ENCODE peak calls at places on chromosomes 6 and 20, in eight cellular contexts. K is AG04450, S is OCI-LY7, D is WERI-Rb-1, W is coronary artery, F is mucosa of descending colon, L is brain microvascular endothelial cell, T is ovary. C is an unnamed sample.

GRCh38 chr20:63889241-63890200 is 5.4 kb upstream of the DNAJC5 start:
- DNase-seq in L (no peak), W (no peak), T (no peak), D (no peak), F (no peak), K (no peak), S (no peak), C (peak; percentile 30)

GRCh38 chr20:24658920-24659660 is 189.7 kb downstream of the SYNDIG1 start:
- DNase-seq in T (no peak), F (no peak), S (no peak), W (no peak), K (no peak), D (no peak), L (no peak), C (no peak)

GRCh38 chr20:51456511-51457280 is 85.8 kb downstream of the NFATC2 start:
- DNase-seq in S (no peak), D (no peak), K (peak; percentile 94), T (peak; percentile 97), F (peak; percentile 92), L (peak; percentile 94), W (peak; percentile 97), C (peak; percentile 97)

GRCh38 chr6:108119212-108120141 is 44.9 kb upstream of the OSTM1 start:
- DNase-seq in S (no peak), T (no peak), L (no peak), F (no peak), D (no peak), W (no peak), K (no peak), C (no peak)

GRCh38 chr6:87183687-87184086 is 28.3 kb downstream of the ZNF292 start:
- DNase-seq in F (no peak), W (no peak), T (no peak), K (no peak), D (no peak), L (peak; percentile 66), S (no peak), C (peak; percentile 74)

GRCh38 chr6:31016659-31017299 is 6.5 kb downstream of the MUC22 start:
- DNase-seq in F (no peak), K (no peak), W (no peak), D (no peak), S (no peak), L (no peak), T (no peak), C (no peak)

GRCh38 chr20:60750909-60751308 is 501.2 kb upstream of the CDH4 start:
- DNase-seq in W (no peak), D (no peak), T (no peak), L (no peak), F (no peak), K (no peak), S (no peak), C (no peak)

GRCh38 chr6:130424704-130425103 is 58.9 kb downstream of the TMEM200A start:
- DNase-seq in F (no peak), T (no peak), D (no peak), S (no peak), L (no peak), W (no peak), K (no peak), C (no peak)

GRCh38 chr6:6633898-6634734 is 45.6 kb downstream of the LY86 start:
- DNase-seq in L (no peak), F (no peak), W (no peak), T (no peak), K (no peak), D (no peak), S (no peak), C (no peak)

GRCh38 chr20:48295445-48295903 is 510.2 kb upstream of the SULF2 start:
- DNase-seq in F (no peak), S (no peak), L (peak; percentile 88), K (peak; percentile 79), D (no peak), W (no peak), T (no peak), C (peak; percentile 97)

GRCh38 chr20:112396-112795 is 24.9 kb downstream of the DEFB125 start:
- DNase-seq in F (no peak), W (no peak), K (no peak), T (no peak), D (no peak), L (no peak), S (no peak), C (no peak)

GRCh38 chr20:59571591-59572314 is 32.6 kb upstream of the PHACTR3 start:
- DNase-seq in K (peak; percentile 23), W (no peak), F (peak; percentile 71), D (peak; percentile 54), S (peak; percentile 56), T (peak; percentile 72), L (peak; percentile 25), C (peak; percentile 68)

GRCh38 chr6:27414996-27415395 is 26.4 kb downstream of the ZNF391 start:
- DNase-seq in T (no peak), F (no peak), L (no peak), D (no peak), K (no peak), S (no peak), W (no peak), C (no peak)

GRCh38 chr6:161481786-161482516 is 208.1 kb upstream of the AGPAT4 start:
- DNase-seq in S (no peak), T (no peak), L (peak; percentile 11), W (no peak), F (no peak), D (no peak), K (no peak), C (peak; percentile 16)

GRCh38 chr20:59741073-59741472 is 136.7 kb downstream of the PHACTR3 start:
- DNase-seq in F (no peak), L (no peak), S (no peak), D (no peak), W (no peak), K (no peak), T (no peak), C (no peak)

GRCh38 chr6:10837009-10837691 is 1.2 kb downstream of the MAK start:
- DNase-seq in F (peak; percentile 24), K (no peak), W (no peak), L (peak; percentile 1), T (no peak), D (peak; percentile 78), S (no peak), C (peak; percentile 23)

GRCh38 chr6:55963301-55963700 is 87.9 kb upstream of the BMP5 start:
- DNase-seq in D (peak; percentile 28), K (no peak), L (peak; percentile 12), S (no peak), W (no peak), F (no peak), T (no peak), C (peak; percentile 30)

GRCh38 chr20:38725959-38726848 is 1.9 kb downstream of the SLC32A1 start:
- DNase-seq in D (peak; percentile 85), K (no peak), S (no peak), T (no peak), F (peak; percentile 34), W (no peak), L (no peak), C (no peak)

GRCh38 chr20:38727602-38728236 is 3.4 kb downstream of the SLC32A1 start:
- DNase-seq in K (no peak), L (no peak), D (no peak), S (no peak), T (no peak), F (no peak), W (no peak), C (no peak)

GRCh38 chr20:38728237-38728761 is 4.0 kb downstream of the SLC32A1 start:
- DNase-seq in F (no peak), L (no peak), K (no peak), S (no peak), T (no peak), W (no peak), D (no peak), C (no peak)

GRCh38 chr20:38725458-38725958 is 1.2 kb downstream of the SLC32A1 start:
- DNase-seq in F (no peak), S (no peak), L (no peak), T (no peak), K (no peak), D (no peak), W (no peak), C (no peak)

DNA sequence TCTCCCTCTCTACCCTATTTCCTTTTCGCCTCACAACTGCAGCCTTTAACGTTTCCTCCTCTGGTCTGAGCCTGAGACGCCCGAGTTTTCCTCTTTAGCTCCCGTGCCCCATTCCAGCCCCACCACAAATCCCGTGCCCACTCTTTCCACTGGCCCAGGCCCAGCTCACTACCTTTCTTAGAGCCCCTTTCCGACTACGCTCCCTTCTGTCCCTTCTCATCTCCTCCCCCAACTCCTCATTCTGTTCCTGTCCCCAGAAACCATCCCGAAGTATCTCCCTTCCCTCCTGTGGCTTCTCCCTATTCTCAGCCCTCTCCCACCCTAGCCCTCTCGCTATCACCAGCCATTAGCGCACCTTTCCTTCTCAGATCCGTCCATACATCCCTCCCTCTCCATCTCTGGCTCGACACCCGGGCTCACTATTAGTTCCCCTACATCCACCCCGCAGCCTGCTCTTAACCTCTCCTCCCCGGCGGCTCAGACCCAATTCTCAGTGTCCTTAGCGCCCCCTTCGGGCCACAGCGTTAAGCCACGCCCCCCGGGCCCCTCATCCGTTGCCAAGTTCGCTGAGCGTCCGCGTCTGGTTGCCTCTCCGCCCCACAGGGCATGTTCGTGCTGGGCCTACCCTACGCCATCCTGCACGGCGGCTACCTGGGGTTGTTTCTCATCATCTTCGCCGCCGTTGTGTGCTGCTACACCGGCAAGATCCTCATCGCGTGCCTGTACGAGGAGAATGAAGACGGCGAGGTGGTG is 2.7 kb downstream of the SLC32A1 start:
- DNase-seq in W (no peak), F (peak; percentile 26), S (peak; percentile 32), K (no peak), L (no peak), D (peak; percentile 91), T (no peak), C (no peak)
- TF ChIP-seq CTCF in W (no peak), F (no peak), S (peak; percentile 68), K (peak; percentile 7), L (peak; percentile 54), D (peak; percentile 77), T (no peak), C (peak; percentile 19)

GRCh38 chr6:21999012-21999528 is 297.8 kb downstream of the PRL start:
- DNase-seq in K (no peak), W (no peak), D (peak; percentile 50), T (no peak), L (peak; percentile 72), F (no peak), S (no peak), C (peak; percentile 68)
- H3K4me3 ChIP-seq in K (no peak overlapping the region), W (no peak overlapping the region), D (no peak overlapping the region), T (no peak overlapping the region), L (no peak overlapping the region), F (no peak overlapping the region), S (no peak overlapping the region), C (no peak overlapping the region)

GRCh38 chr20:35497780-35498189 is 31.7 kb downstream of the C20orf173 start:
- DNase-seq in S (no peak), F (peak; percentile 13), W (peak; percentile 77), T (peak; percentile 82), D (no peak), K (no peak), L (no peak), C (peak; percentile 38)
- TF ChIP-seq CTCF in S (no peak), F (no peak), W (no peak), T (peak; percentile 37), D (no peak), K (no peak), L (no peak), C (no peak)

DNA sequence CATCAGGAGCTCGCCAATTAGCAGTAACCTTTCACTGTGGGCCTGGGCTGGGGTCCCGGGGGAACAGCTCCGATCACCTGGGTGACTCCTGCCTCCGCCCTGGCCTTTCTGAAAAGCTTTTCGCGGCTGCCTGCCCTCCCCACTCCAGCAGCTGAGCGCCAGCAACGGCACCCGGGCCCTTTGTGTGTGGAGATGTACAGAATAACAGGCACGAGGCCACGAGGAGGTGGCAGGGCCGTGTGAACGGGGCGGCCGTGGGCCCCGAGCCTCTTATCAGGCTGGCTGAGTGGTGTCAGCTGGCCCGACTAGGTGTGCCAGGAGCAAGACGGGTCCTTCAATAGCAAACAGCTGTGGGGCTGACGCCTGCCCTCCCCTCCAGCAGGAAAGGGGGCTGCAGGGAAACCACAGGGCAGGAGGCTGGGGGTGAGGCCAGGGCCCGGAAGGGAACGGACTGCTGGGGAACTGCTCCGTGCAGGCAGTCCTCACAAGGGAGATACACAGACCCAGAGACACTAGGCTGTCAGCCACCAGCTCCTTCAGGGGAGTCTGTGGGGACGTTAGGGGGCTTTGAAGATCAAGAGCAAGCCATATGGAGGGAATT is 56.7 kb downstream of the NOL4L start:
- DNase-seq in D (no peak), F (no peak), K (no peak), W (no peak), T (no peak), L (no peak), S (no peak), C (no peak)
- H3K4me3 ChIP-seq in D (no peak overlapping the region), F (no peak overlapping the region), K (no peak overlapping the region), W (no peak overlapping the region), T (no peak overlapping the region), L (no peak overlapping the region), S (no peak overlapping the region), C (no peak overlapping the region)